ENCODE peak calls at places on chromosomes 13 and 19, in nine cellular contexts. H is osteocyte, B is uterus, C is GM20000, T is endothelial cell, F is AG10803, M is GM23338, E is D721Med, P is activated B cell treated with CpG ODN at 0.5 μM for 24 hours. I is an unnamed sample.
A peak's percentile ranks its signal among the peaks of the same experiment; 100 is the strongest.

GRCh38 chr19:42246143-42246868 is 3.9 kb upstream of the GSK3A start:
- DNase-seq in C (no peak), E (no peak), F (peak; percentile 82), B (peak; percentile 85), M (peak; percentile 88), H (peak; percentile 92), T (peak; percentile 62), P (no peak), I (no peak)

GRCh38 chr13:43764349-43764748 is 22.4 kb downstream of the ENOX1 start:
- DNase-seq in H (no peak), M (no peak), P (no peak), B (no peak), T (no peak), E (no peak), C (no peak), F (no peak), I (no peak)

GRCh38 chr13:21216332-21216731 is 39.9 kb downstream of the MRPL57 start:
- DNase-seq in B (no peak), H (peak; percentile 21), T (no peak), C (no peak), E (no peak), F (no peak), P (no peak), M (peak; percentile 24), I (no peak)

GRCh38 chr13:103255587-103256301 is 189.5 kb upstream of the SLC10A2 start:
- DNase-seq in T (no peak), C (no peak), B (no peak), P (no peak), E (no peak), F (no peak), H (no peak), M (no peak), I (no peak)

GRCh38 chr19:20167020-20167644 is at the start of gene ZNF486:
- DNase-seq in M (peak; percentile 100), C (peak; percentile 82), P (peak; percentile 80), H (peak; percentile 97), E (peak; percentile 46), B (peak; percentile 98), T (peak; percentile 89), F (peak; percentile 94), I (peak; percentile 68)

GRCh38 chr13:34303346-34303745 is 485.4 kb downstream of the RFC3 start:
- DNase-seq in B (no peak), E (no peak), T (no peak), H (no peak), P (no peak), M (no peak), F (no peak), C (no peak), I (no peak)

GRCh38 chr13:51518847-51519246 is 65.4 kb upstream of the WDFY2 start:
- DNase-seq in T (no peak), M (no peak), F (peak; percentile 55), P (no peak), C (no peak), E (no peak), B (no peak), H (no peak), I (no peak)

GRCh38 chr13:80040977-80041310 is 300.0 kb downstream of the SPRY2 start:
- DNase-seq in H (no peak), E (no peak), B (no peak), C (no peak), T (no peak), P (no peak), F (no peak), M (no peak), I (no peak)

GRCh38 chr13:113787694-113788093 is 28.7 kb downstream of the TMEM255B start:
- DNase-seq in M (no peak), E (no peak), P (no peak), C (no peak), B (no peak), T (no peak), F (no peak), H (no peak), I (no peak)

GRCh38 chr19:35945121-35945792 is 9.1 kb downstream of the LRFN3 start:
- DNase-seq in T (no peak), P (no peak), H (no peak), E (no peak), F (no peak), B (no peak), C (no peak), M (no peak), I (no peak)

GRCh38 chr13:26253787-26254582 is at the start of gene CDK8:
- DNase-seq in T (peak; percentile 80), H (peak; percentile 92), B (peak; percentile 89), P (peak; percentile 87), M (peak; percentile 90), C (peak; percentile 89), E (no peak), F (peak; percentile 94), I (peak; percentile 88)

GRCh38 chr19:34961775-34962174 is 2.3 kb downstream of the ZNF792 start:
- DNase-seq in M (no peak), H (peak; percentile 40), C (no peak), B (no peak), T (no peak), F (no peak), P (no peak), E (no peak), I (no peak)

GRCh38 chr13:24215732-24216131 is 55.2 kb downstream of the SPATA13 start:
- DNase-seq in C (no peak), E (no peak), M (no peak), F (peak; percentile 58), T (no peak), P (no peak), B (peak; percentile 78), H (no peak), I (no peak)

GRCh38 chr19:16890461-16891184 is 1.8 kb downstream of the F2RL3 start:
- DNase-seq in E (no peak), M (no peak), F (no peak), T (no peak), C (no peak), P (no peak), B (no peak), H (no peak), I (no peak)

GRCh38 chr19:48194041-48194871 is 23.8 kb downstream of the ZSWIM9 start:
- DNase-seq in T (peak; percentile 33), H (no peak), C (peak; percentile 80), M (peak; percentile 76), B (no peak), F (no peak), E (no peak), P (no peak), I (peak; percentile 78)

GRCh38 chr19:4405977-4406376 is 3.5 kb downstream of the CHAF1A start:
- DNase-seq in C (no peak), E (no peak), B (no peak), M (no peak), H (no peak), P (no peak), F (no peak), T (no peak), I (no peak)

GRCh38 chr13:21986602-21987001 is 315.7 kb downstream of the FGF9 start:
- DNase-seq in F (peak; percentile 29), T (no peak), E (no peak), P (no peak), H (no peak), C (no peak), B (peak; percentile 76), M (no peak), I (no peak)

GRCh38 chr13:78608705-78609463 is 5.5 kb upstream of the POU4F1 start:
- DNase-seq in F (no peak), H (no peak), C (no peak), M (peak; percentile 54), B (no peak), E (no peak), T (no peak), P (no peak), I (no peak)

GRCh38 chr13:92143766-92144165 is 745.3 kb downstream of the GPC5 start:
- DNase-seq in F (no peak), M (no peak), H (no peak), T (no peak), P (no peak), B (no peak), E (no peak), C (no peak), I (no peak)
- TF ChIP-seq CTCF in F (no peak), M (peak; percentile 13), H (no peak), T (no peak), P (no peak), B (no peak), E (peak; percentile 24), C (no peak), I (no peak)

GRCh38 chr13:66353664-66354063 is 876.5 kb downstream of the PCDH9 start:
- DNase-seq in T (no peak), F (no peak), C (no peak), B (no peak), H (no peak), P (no peak), M (no peak), E (no peak), I (no peak)
- TF ChIP-seq CTCF in T (no peak), F (no peak), C (no peak), B (no peak), H (peak; percentile 44), P (no peak), M (no peak), E (peak; percentile 14), I (no peak)

DNA sequence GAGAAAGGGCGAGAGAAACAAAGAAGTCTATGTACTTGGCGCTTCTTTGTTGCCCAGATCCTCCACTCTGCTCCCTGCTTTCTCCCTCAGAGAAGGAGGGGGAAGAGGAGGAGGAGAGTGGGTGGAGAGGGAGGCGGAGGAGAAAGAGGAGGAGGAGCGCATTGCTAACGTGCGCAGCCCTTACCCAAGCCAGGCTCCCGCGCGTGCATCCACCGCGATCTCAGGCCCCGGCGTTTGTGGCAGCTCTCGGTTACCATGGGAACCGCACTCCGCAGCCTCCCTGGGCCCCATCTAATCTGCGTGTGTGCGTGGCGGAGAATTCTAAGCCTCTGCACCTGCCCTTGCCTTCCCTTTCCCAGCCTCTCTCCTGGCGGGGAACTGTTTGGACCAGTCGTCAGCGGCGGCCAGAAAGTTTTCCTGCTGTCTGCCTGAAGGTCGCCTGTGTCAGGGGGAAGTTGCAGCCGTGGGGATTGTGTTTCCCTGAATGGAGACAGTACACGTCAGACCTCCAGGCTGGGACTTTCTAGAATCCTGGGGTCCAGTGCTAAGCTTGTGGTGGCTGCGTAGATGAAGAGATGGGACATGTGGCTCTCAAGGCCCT is at the start of gene ERICH6B:
- DNase-seq in B (no peak), P (no peak), C (no peak), M (peak; percentile 91), T (peak; percentile 58), E (no peak), H (no peak), F (no peak), I (no peak)
- TF ChIP-seq CTCF in B (no peak), P (no peak), C (no peak), M (no peak), T (no peak), E (no peak), H (no peak), F (no peak), I (no peak)

DNA sequence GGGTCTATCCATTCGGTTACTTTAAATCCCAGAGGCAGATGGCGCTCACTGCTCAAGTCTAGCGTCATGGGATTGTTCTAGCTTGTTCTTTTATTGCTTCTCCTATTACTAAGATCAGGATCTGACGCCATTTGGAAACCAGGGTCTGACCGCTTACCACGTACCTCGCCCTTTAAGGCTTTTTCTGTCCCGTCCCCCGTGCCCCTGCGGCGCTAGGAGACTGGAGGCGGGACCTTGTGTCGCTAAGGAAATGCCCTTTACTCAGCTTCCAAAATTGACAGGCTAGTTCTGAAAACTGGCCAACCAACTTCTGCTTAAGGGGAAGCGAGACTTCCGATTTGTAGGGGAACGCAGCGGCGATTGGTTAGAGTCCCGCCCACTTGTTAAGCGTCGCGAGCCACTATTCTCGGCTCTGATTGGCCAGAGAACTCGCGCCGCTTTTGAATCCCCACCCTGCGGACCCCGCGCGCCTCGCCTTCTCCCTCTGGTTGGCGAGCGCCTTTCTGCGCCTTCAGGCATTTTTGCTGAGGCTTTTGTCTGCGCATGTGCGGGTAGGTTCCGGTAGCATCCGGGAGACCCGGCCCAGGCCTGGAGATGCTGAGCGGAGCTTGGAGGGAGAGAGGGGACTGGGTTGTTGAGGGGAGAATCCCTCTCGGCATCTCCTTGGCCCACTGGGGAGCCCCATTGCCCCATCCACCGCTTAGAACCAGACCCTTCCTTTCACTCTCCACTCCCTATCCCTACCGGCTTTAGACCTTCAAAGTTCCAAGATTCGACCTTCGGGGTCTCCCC is 3.9 kb upstream of the C19orf84 start:
- DNase-seq in E (peak; percentile 80), F (peak; percentile 99), T (peak; percentile 77), C (peak; percentile 91), M (peak; percentile 100), H (peak; percentile 94), B (peak; percentile 95), P (peak; percentile 76), I (peak; percentile 93)
- TF ChIP-seq CTCF in E (peak; percentile 26), F (no peak), T (no peak), C (no peak), M (no peak), H (peak; percentile 37), B (no peak), P (no peak), I (peak; percentile 19)